ENCODE peak calls at places on chromosomes 1 and 21, in nine cellular contexts. R is cardiac fibroblast, E is H1, K is esophagus squamous epithelium, Y is K562, I is HFF-Myc, N is transverse colon, W is tibial artery, M is A549. F is an unnamed sample.

GRCh38 chr1:10979483-10979920 is 33.0 kb upstream of the TARDBP start:
- DNase-seq in I (no peak), E (no peak), K (no peak), M (no peak), N (peak), W (peak), R (peak), Y (no peak), F (peak)

GRCh38 chr1:3924186-3924815 is 24.2 kb upstream of the C1orf174 start:
- DNase-seq in N (no peak), Y (no peak), I (no peak), W (no peak), R (no peak), K (no peak), M (no peak), E (no peak), F (no peak)

GRCh38 chr1:47624531-47624930 is 186.7 kb downstream of the FOXD2 start:
- DNase-seq in R (no peak), Y (peak), M (no peak), I (no peak), K (no peak), E (peak), W (peak), N (peak), F (peak)

GRCh38 chr1:86409416-86410021 is 13.4 kb upstream of the ODF2L start:
- DNase-seq in Y (peak), R (no peak), E (no peak), I (no peak), K (no peak), N (no peak), M (no peak), W (no peak), F (peak)

GRCh38 chr1:173861731-173862145 is 6.1 kb downstream of the GAS5 start:
- DNase-seq in R (no peak), K (no peak), N (no peak), W (no peak), E (no peak), M (no peak), Y (no peak), I (no peak), F (no peak)

GRCh38 chr21:18529253-18529652 is 125.7 kb upstream of the TMPRSS15 start:
- DNase-seq in N (no peak), I (no peak), M (no peak), E (no peak), W (no peak), K (no peak), R (peak), Y (no peak), F (peak)

GRCh38 chr1:1361982-1362423 is 3.6 kb upstream of the MXRA8 start:
- DNase-seq in K (no peak), I (no peak), Y (no peak), N (peak), R (peak), M (no peak), E (no peak), W (peak), F (no peak)

GRCh38 chr1:118275716-118276115 is 90.7 kb upstream of the SPAG17 start:
- DNase-seq in W (no peak), I (no peak), K (no peak), R (no peak), M (no peak), N (no peak), E (no peak), Y (no peak), F (peak)

GRCh38 chr1:56563045-56563444 is 16.3 kb downstream of the PLPP3 start:
- DNase-seq in E (no peak), W (no peak), I (no peak), K (no peak), M (no peak), Y (no peak), N (no peak), R (no peak), F (no peak)

GRCh38 chr21:44057960-44058651 is 46.0 kb downstream of the TRAPPC10 start:
- DNase-seq in M (no peak), W (no peak), R (no peak), K (no peak), E (no peak), N (no peak), I (no peak), Y (no peak), F (no peak)

GRCh38 chr1:236603896-236604217 is 459 bp downstream of the HEATR1 start:
- DNase-seq in N (no peak), M (peak), Y (peak), R (peak), W (no peak), K (no peak), E (no peak), I (no peak), F (peak)

GRCh38 chr21:34845521-34846213 is 176.9 kb downstream of the CLIC6 start:
- DNase-seq in I (no peak), K (no peak), M (no peak), Y (no peak), R (peak), W (no peak), N (peak), E (no peak), F (peak)
- H3K4me3 ChIP-seq in I (no peak), K (no peak), M (no peak), Y (no peak), R (no peak), W (no peak), N (no peak), E (no peak), F (no peak)

GRCh38 chr1:105137543-105138444 is 1388.1 kb downstream of the AMY1C start:
- DNase-seq in N (no peak), W (no peak), Y (no peak), R (no peak), M (no peak), I (no peak), K (no peak), E (peak), F (peak)
- TF ChIP-seq CTCF in N (no peak), W (no peak), Y (peak), R (no peak), M (no peak), I (no peak), K (no peak), E (peak), F (peak)

GRCh38 chr1:230332429-230333088 is 93.6 kb downstream of the PGBD5 start:
- DNase-seq in R (no peak), N (no peak), Y (peak), K (no peak), E (no peak), I (no peak), M (no peak), W (no peak), F (no peak)
- H3K4me3 ChIP-seq in R (no peak), N (no peak), Y (peak), K (no peak), E (peak), I (no peak), M (no peak), W (no peak), F (no peak)

GRCh38 chr1:244835276-244836134 is at the start of gene COX20:
- DNase-seq in I (peak), K (peak), Y (peak), R (peak), W (peak), M (peak), E (peak), N (peak), F (peak)
- TF ChIP-seq CTCF in I (no peak), K (peak), Y (no peak), R (peak), W (peak), M (no peak), E (no peak), N (no peak), F (no peak)

F was measured in epithelial cell of esophagus.